ENCODE peak calls at places on chromosome 7, in nine cellular contexts. J is non-pigmented ciliary epithelial cell; F is CD8-positive, alpha-beta memory T cell; T is stimulated activated CD4-positive, alpha-beta T cell treated with anti-CD3 and anti-CD28 coated beads, Interleukin-2, amount 100 ng/mL, for 24 hours; V is RPMI8226; W is T follicular helper cell; I is GM12891; U is NCI-H1092 treated with DMSO at 0.1 percent for 48 hours; Q is mesothelial cell of epicardium. R is an unnamed sample.

GRCh38 chr7:66413379-66414114 is 208.4 kb downstream of the TPST1 start:
- DNase-seq in I (peak; percentile 92), F (peak; percentile 78), V (no peak), Q (peak; percentile 86), T (peak; percentile 79), U (peak; percentile 97), J (peak; percentile 24), W (peak; percentile 82), R (peak; percentile 75)

GRCh38 chr7:21869785-21870402 is 75.8 kb downstream of the CDCA7L start:
- DNase-seq in V (no peak), J (peak; percentile 3), T (no peak), U (no peak), Q (no peak), W (no peak), F (no peak), I (no peak), R (peak; percentile 44)

GRCh38 chr7:5439572-5440496 is 16.2 kb upstream of the TNRC18 start:
- DNase-seq in Q (no peak), V (no peak), J (no peak), T (no peak), W (no peak), U (no peak), F (no peak), I (no peak), R (no peak)

GRCh38 chr7:1708640-1709249 is 38.7 kb downstream of the ELFN1 start:
- DNase-seq in Q (no peak), V (peak; percentile 2), J (no peak), I (no peak), U (no peak), T (no peak), W (no peak), F (no peak), R (no peak)

GRCh38 chr7:125279956-125280355 is 350.3 kb upstream of the POT1 start:
- DNase-seq in F (no peak), T (no peak), W (no peak), I (no peak), V (no peak), U (peak; percentile 76), Q (no peak), J (no peak), R (no peak)

GRCh38 chr7:136117539-136117938 is 140.4 kb upstream of the MTPN start:
- DNase-seq in J (no peak), T (no peak), V (no peak), I (no peak), Q (no peak), W (no peak), U (no peak), F (no peak), R (no peak)

GRCh38 chr7:39709768-39710291 is 86.5 kb downstream of the RALA start:
- DNase-seq in T (no peak), U (peak; percentile 54), J (no peak), W (no peak), I (no peak), Q (no peak), V (no peak), F (no peak), R (peak; percentile 79)

GRCh38 chr7:102069913-102070629 is 216.6 kb upstream of the SH2B2 start:
- DNase-seq in T (no peak), J (no peak), F (no peak), Q (no peak), W (no peak), I (no peak), U (no peak), V (no peak), R (no peak)

GRCh38 chr7:95886501-95887090 is 114.2 kb downstream of the DYNC1I1 start:
- DNase-seq in F (no peak), I (no peak), J (no peak), U (peak; percentile 11), Q (no peak), T (no peak), V (no peak), W (no peak), R (no peak)

GRCh38 chr7:74153736-74154135 is 20.4 kb upstream of the EIF4H start:
- DNase-seq in W (no peak), V (no peak), U (no peak), T (no peak), J (no peak), Q (no peak), F (no peak), I (no peak), R (no peak)

GRCh38 chr7:20385121-20385520 is 54.4 kb downstream of the ITGB8 start:
- DNase-seq in U (no peak), I (no peak), W (no peak), Q (no peak), V (no peak), F (no peak), J (peak; percentile 65), T (no peak), R (no peak)

R was measured in fibroblast of villous mesenchyme.